ENCODE peak calls at places on chromosome 10, in six cellular contexts. D is K562, X is GM12891, C is HepG2, U is GM12878, P is H1. Y is an unnamed sample.

GRCh38 chr10:23171232-23171876 is 20.8 kb upstream of the PTF1A start:
- DNase-seq in D (peak), X (no peak), C (no peak), U (no peak), P (no peak), Y (no peak)

GRCh38 chr10:5198386-5198785 is 1.7 kb downstream of the AKR1C4 start:
- DNase-seq in D (no peak), X (no peak), C (no peak), U (no peak), P (no peak), Y (no peak)

GRCh38 chr10:23172429-23172828 is 19.7 kb upstream of the PTF1A start:
- DNase-seq in D (no peak), X (no peak), C (no peak), U (no peak), P (no peak), Y (no peak)

GRCh38 chr10:47457528-47457820 is 26.4 kb downstream of the ANXA8 start:
- DNase-seq in D (no peak), X (no peak), C (no peak), U (no peak), P (no peak), Y (no peak)

GRCh38 chr10:73586583-73586984 is 4.6 kb downstream of the USP54 start:
- DNase-seq in D (peak), X (no peak), C (peak), U (no peak), P (no peak), Y (no peak)

GRCh38 chr10:113569576-113569975 is 16.7 kb downstream of the HABP2 start:
- DNase-seq in D (no peak), X (no peak), C (no peak), U (no peak), P (no peak), Y (no peak)

GRCh38 chr10:8044331-8044907 is 10.1 kb upstream of the GATA3 start:
- DNase-seq in D (no peak), X (no peak), C (no peak), U (no peak), P (no peak), Y (no peak)

GRCh38 chr10:24223953-24224352 is 15.0 kb downstream of the KIAA1217 start:
- DNase-seq in D (no peak), X (no peak), C (no peak), U (no peak), P (no peak), Y (no peak)

GRCh38 chr10:77577666-77578229 is 59.9 kb downstream of the KCNMA1 start:
- DNase-seq in D (no peak), X (no peak), C (no peak), U (no peak), P (no peak), Y (no peak)

GRCh38 chr10:122648599-122649428 is 50.8 kb downstream of the C10orf120 start:
- DNase-seq in D (peak), X (peak), C (peak), U (no peak), P (peak), Y (no peak)

GRCh38 chr10:60896715-60897114 is 47.3 kb downstream of the RHOBTB1 start:
- DNase-seq in D (no peak), X (no peak), C (no peak), U (no peak), P (no peak), Y (no peak)

GRCh38 chr10:33265621-33266020 is 68.8 kb downstream of the NRP1 start:
- DNase-seq in D (no peak), X (no peak), C (no peak), U (no peak), P (no peak), Y (no peak)

GRCh38 chr10:59126992-59127391 is 49.5 kb upstream of the PHYHIPL start:
- DNase-seq in D (no peak), X (no peak), C (peak), U (no peak), P (no peak), Y (no peak)

GRCh38 chr10:36452851-36453250 is 672.5 kb upstream of the ANKRD30A start:
- DNase-seq in D (no peak), X (no peak), C (no peak), U (no peak), P (no peak), Y (no peak)

GRCh38 chr10:1853801-1854200 is 116.5 kb upstream of the ADARB2 start:
- DNase-seq in D (no peak), X (no peak), C (no peak), U (no peak), P (no peak), Y (no peak)

GRCh38 chr10:13993169-13993568 is 337.6 kb downstream of the FRMD4A start:
- DNase-seq in D (no peak), X (no peak), C (peak), U (no peak), P (no peak), Y (no peak)

GRCh38 chr10:93063217-93063976 is 2.8 kb downstream of the CYP26C1 start:
- DNase-seq in D (no peak), X (no peak), C (no peak), U (no peak), P (no peak), Y (no peak)

GRCh38 chr10:69734797-69735468 is 66.8 kb upstream of the COL13A1 start:
- DNase-seq in D (peak), X (no peak), C (no peak), U (no peak), P (no peak), Y (no peak)

GRCh38 chr10:76329891-76330575 is 898.6 kb downstream of the LRMDA start:
- DNase-seq in D (no peak), X (no peak), C (no peak), U (no peak), P (no peak), Y (no peak)

GRCh38 chr10:22016046-22016705 is 12.6 kb upstream of the DNAJC1 start:
- DNase-seq in D (no peak), X (no peak), C (no peak), U (no peak), P (no peak), Y (no peak)

GRCh38 chr10:49611815-49612512 is 1.9 kb downstream of the SLC18A3 start:
- DNase-seq in D (no peak), X (no peak), C (no peak), U (no peak), P (no peak), Y (no peak)

GRCh38 chr10:24467605-24468004 is 256.1 kb downstream of the ARHGAP21 start:
- DNase-seq in D (no peak), X (no peak), C (no peak), U (no peak), P (no peak), Y (no peak)

GRCh38 chr10:69845574-69846251 is 44.0 kb downstream of the COL13A1 start:
- DNase-seq in D (no peak), X (no peak), C (no peak), U (no peak), P (no peak), Y (no peak)

GRCh38 chr10:69748621-69749020 is 53.1 kb upstream of the COL13A1 start:
- DNase-seq in D (no peak), X (no peak), C (no peak), U (no peak), P (no peak), Y (no peak)

GRCh38 chr10:117071293-117072050 is 66.5 kb upstream of the SHTN1 start:
- DNase-seq in D (no peak), X (no peak), C (no peak), U (no peak), P (no peak), Y (no peak)

GRCh38 chr10:129642427-129642826 is 175.4 kb downstream of the MGMT start:
- DNase-seq in D (no peak), X (no peak), C (peak), U (no peak), P (no peak), Y (no peak)

GRCh38 chr10:77943086-77943901 is 16.7 kb upstream of the DLG5 start:
- DNase-seq in D (no peak), X (no peak), C (peak), U (no peak), P (no peak), Y (no peak)

GRCh38 chr10:124020871-124021823 is 72.3 kb downstream of the CHST15 start:
- DNase-seq in D (no peak), X (no peak), C (no peak), U (no peak), P (peak), Y (no peak)

GRCh38 chr10:43658227-43658626 is 9.5 kb upstream of the ZNF32 start:
- DNase-seq in D (no peak), X (no peak), C (no peak), U (no peak), P (no peak), Y (no peak)

GRCh38 chr10:43648083-43648391 is 644 bp downstream of the ZNF32 start:
- DNase-seq in D (peak), X (no peak), C (no peak), U (no peak), P (no peak), Y (no peak)

GRCh38 chr10:43648392-43649148 is at the start of gene ZNF32:
- DNase-seq in D (peak), X (peak), C (peak), U (no peak), P (peak), Y (peak)

GRCh38 chr10:43649149-43649523 is 455 bp upstream of the ZNF32 start:
- DNase-seq in D (no peak), X (no peak), C (no peak), U (no peak), P (no peak), Y (no peak)

GRCh38 chr10:43653746-43654145 is 5.1 kb upstream of the ZNF32 start:
- DNase-seq in D (no peak), X (no peak), C (no peak), U (no peak), P (no peak), Y (no peak)
- TF ChIP-seq TAF1 in D (no peak), X (no peak), C (no peak), U (no peak), P (no peak), Y (no peak)

GRCh38 chr10:30529373-30529998 is 95.5 kb downstream of the MAP3K8 start:
- DNase-seq in D (no peak), X (peak), C (no peak), U (peak), P (no peak), Y (peak)
- TF ChIP-seq POLR2AphosphoS5 in D (no peak), X (peak), C (no peak), U (peak), P (no peak), Y (peak)

DNA sequence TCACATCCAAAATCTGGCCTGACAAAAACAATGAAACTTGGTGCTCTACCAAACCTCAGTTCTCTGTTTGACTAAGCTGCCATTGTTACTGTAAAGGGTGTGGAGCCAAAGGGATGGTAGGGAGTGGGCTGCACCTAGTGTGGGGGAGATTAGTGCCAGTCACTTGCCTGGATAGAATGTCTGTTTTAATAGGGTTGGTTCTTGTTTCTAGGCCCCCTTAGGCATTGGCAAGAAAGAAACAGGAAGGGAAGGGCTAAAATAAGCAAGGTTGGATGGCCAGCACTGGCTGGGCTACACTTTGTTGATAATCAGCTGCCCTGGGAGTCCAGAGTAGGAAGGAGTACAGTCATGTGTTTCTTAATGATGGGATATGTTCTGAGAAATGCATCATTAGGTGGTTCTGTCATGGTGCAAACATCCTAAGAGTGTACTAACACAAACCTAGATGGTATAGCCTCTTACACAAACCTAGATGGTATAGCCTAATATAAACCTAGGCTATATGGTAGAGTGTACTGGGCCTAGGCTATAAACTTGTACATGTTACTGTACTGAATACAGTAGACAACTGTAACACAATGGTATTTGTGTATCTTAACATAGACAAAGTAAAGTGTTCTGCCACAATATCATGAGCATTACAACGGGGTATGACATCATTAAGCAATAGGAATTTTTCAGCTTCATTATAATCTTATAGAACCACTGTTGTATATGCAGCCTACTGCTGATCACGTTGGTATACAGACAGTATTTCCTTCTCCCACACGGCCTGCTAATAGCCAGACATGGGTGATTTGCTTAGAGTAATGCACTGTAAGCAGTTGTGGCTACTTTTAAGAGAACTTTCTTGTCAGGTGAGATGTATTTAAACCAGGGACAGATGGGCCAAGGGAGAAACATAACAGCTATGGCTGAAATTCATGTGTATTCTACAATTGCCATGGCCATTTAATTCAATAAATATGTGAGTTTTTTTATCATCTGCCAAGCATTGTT is 15.4 kb downstream of the BBIP1 start:
- DNase-seq in D (no peak), X (no peak), C (no peak), U (no peak), P (no peak), Y (no peak)
- TF ChIP-seq POLR2A in D (no peak), X (no peak), C (no peak), U (peak), P (no peak), Y (no peak)

GRCh38 chr10:101136708-101137121 is 5.6 kb downstream of the TLX1 start:
- DNase-seq in D (no peak), X (no peak), C (no peak), U (no peak), P (no peak), Y (no peak)
- TF ChIP-seq TAF1 in D (no peak), X (no peak), C (no peak), U (no peak), P (no peak), Y (no peak)

GRCh38 chr10:80046629-80047441 is 31.6 kb upstream of the TMEM254 start:
- DNase-seq in D (peak), X (peak), C (peak), U (no peak), P (peak), Y (peak)

GRCh38 chr10:80057171-80057570 is 21.3 kb upstream of the TMEM254 start:
- DNase-seq in D (no peak), X (no peak), C (no peak), U (no peak), P (no peak), Y (no peak)

GRCh38 chr10:80050752-80051151 is 27.7 kb upstream of the TMEM254 start:
- DNase-seq in D (no peak), X (no peak), C (no peak), U (no peak), P (no peak), Y (no peak)

GRCh38 chr10:80055760-80056159 is 22.7 kb upstream of the TMEM254 start:
- DNase-seq in D (no peak), X (no peak), C (no peak), U (no peak), P (no peak), Y (no peak)

GRCh38 chr10:80051993-80052392 is 26.5 kb upstream of the TMEM254 start:
- DNase-seq in D (no peak), X (no peak), C (no peak), U (no peak), P (no peak), Y (no peak)
- TF ChIP-seq POLR2AphosphoS5 in D (no peak), X (no peak), C (no peak), U (no peak), P (no peak), Y (no peak)

GRCh38 chr10:71888623-71889387 is 37.8 kb upstream of the PSAP start:
- DNase-seq in D (peak), X (peak), C (no peak), U (peak), P (peak), Y (peak)
- TF ChIP-seq POLR2A in D (peak), X (no peak), C (no peak), U (peak), P (no peak), Y (peak)

GRCh38 chr10:72355214-72355555 is 466 bp upstream of the DNAJB12 start:
- DNase-seq in D (no peak), X (no peak), C (no peak), U (no peak), P (no peak), Y (no peak)

GRCh38 chr10:72356115-72356514 is 1.4 kb upstream of the DNAJB12 start:
- DNase-seq in D (no peak), X (no peak), C (no peak), U (no peak), P (no peak), Y (no peak)

GRCh38 chr10:72353028-72353962 is 1.4 kb downstream of the DNAJB12 start:
- DNase-seq in D (peak), X (no peak), C (no peak), U (no peak), P (no peak), Y (no peak)

GRCh38 chr10:72354356-72355213 is at the start of gene DNAJB12:
- DNase-seq in D (peak), X (peak), C (peak), U (peak), P (peak), Y (peak)

DNA sequence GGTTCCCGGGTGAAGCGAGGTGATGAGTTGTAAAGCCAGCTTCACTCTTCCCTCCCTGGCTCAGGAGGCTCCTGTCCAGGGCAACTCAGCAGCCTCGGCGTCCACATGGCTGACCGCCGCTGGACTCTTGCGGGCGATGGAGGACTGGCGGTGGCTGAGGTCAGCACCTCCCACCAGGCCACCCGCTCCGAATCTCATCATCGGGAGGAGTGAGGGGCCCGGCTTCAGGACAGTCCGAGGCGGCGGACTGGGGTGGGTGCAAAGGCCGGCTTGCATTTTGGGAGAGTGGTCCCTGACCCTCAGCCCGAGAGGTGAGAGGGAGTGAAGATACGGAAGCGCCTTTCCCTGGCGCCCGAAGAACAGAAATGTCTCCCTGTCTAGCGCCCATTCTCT is 760 bp downstream of the DNAJB12 start:
- DNase-seq in D (peak), X (no peak), C (no peak), U (no peak), P (no peak), Y (no peak)
- TF ChIP-seq TAF1 in D (peak), X (no peak), C (peak), U (no peak), P (no peak), Y (no peak)

Y was measured in GM12892.